ENCODE peak calls at places on chromosomes 4 and X, in nine cellular contexts. N, U, L, K, P, Q, F, X and I are unnamed samples.

GRCh38 chr4:71992571-71992970 is 39.2 kb upstream of the NPFFR2 start:
- DNase-seq in F (no peak), U (no peak), P (no peak), L (no peak), Q (no peak), K (no peak), N (no peak), X (peak; percentile 26), I (peak; percentile 10)

GRCh38 chr4:8200302-8200975 is 1.3 kb downstream of the SH3TC1 start:
- DNase-seq in Q (no peak), P (peak; percentile 81), F (no peak), K (peak; percentile 67), L (peak; percentile 68), X (peak; percentile 70), U (no peak), N (no peak), I (peak; percentile 61)

GRCh38 chrX:40573763-40574162 is 7.0 kb upstream of the ATP6AP2 start:
- DNase-seq in P (peak; percentile 45), L (no peak), X (peak; percentile 14), N (peak; percentile 4), F (peak; percentile 34), K (no peak), U (peak; percentile 12), Q (no peak), I (peak; percentile 36)

GRCh38 chr4:146638801-146639351 is at the start of gene POU4F2:
- DNase-seq in Q (no peak), F (peak; percentile 5), U (peak; percentile 19), N (no peak), K (no peak), X (no peak), L (no peak), P (no peak), I (peak; percentile 17)

GRCh38 chr4:184934184-184934583 is 84.1 kb upstream of the HELT start:
- DNase-seq in K (no peak), F (no peak), L (no peak), N (no peak), U (no peak), X (no peak), P (no peak), Q (no peak), I (no peak)

GRCh38 chr4:134865675-134866074 is 664.1 kb upstream of the PABPC4L start:
- DNase-seq in Q (no peak), F (no peak), X (no peak), P (no peak), L (no peak), N (no peak), U (no peak), K (no peak), I (no peak)

GRCh38 chr4:39046243-39046642 is 14.0 kb upstream of the TMEM156 start:
- DNase-seq in K (no peak), N (peak; percentile 62), P (no peak), L (no peak), U (no peak), X (peak; percentile 66), Q (no peak), F (peak; percentile 44), I (peak; percentile 94)

GRCh38 chr4:137825505-137825904 is 293.2 kb upstream of the PCDH18 start:
- DNase-seq in F (no peak), L (no peak), N (no peak), X (no peak), K (no peak), Q (no peak), U (no peak), P (no peak), I (no peak)

GRCh38 chr4:10048931-10049655 is 27.8 kb upstream of the SLC2A9 start:
- DNase-seq in K (no peak), F (no peak), N (no peak), Q (no peak), L (no peak), X (peak; percentile 49), P (no peak), U (no peak), I (peak; percentile 71)

GRCh38 chrX:150845091-150845490 is 53.4 kb downstream of the CD99L2 start:
- DNase-seq in L (no peak), U (no peak), X (no peak), F (no peak), N (no peak), K (no peak), P (no peak), Q (no peak), I (peak; percentile 24)

GRCh38 chrX:97806238-97806637 is 922.5 kb downstream of the RPA4 start:
- DNase-seq in L (no peak), N (no peak), K (no peak), U (no peak), X (no peak), P (no peak), F (peak; percentile 62), Q (no peak), I (peak; percentile 0)

GRCh38 chr4:185424905-185425599 is 712 bp downstream of the UFSP2 start:
- DNase-seq in U (no peak), F (no peak), K (no peak), N (no peak), L (no peak), X (peak; percentile 10), P (peak; percentile 26), Q (no peak), I (no peak)

GRCh38 chr4:173167793-173168395 is 717 bp upstream of the GALNT7 start:
- DNase-seq in U (no peak), L (no peak), F (peak; percentile 45), P (peak; percentile 66), X (no peak), Q (peak; percentile 9), N (peak; percentile 81), K (peak; percentile 54), I (peak; percentile 40)

GRCh38 chr4:7708981-7709380 is 230.7 kb downstream of the AFAP1 start:
- DNase-seq in X (no peak), U (no peak), L (no peak), P (no peak), Q (no peak), K (no peak), F (peak; percentile 52), N (no peak), I (no peak)

GRCh38 chr4:664713-665231 is 9.3 kb downstream of the ATP5ME start:
- DNase-seq in Q (no peak), F (no peak), L (no peak), N (no peak), U (no peak), P (no peak), X (no peak), K (no peak), I (no peak)

GRCh38 chr4:138223191-138223910 is 18.8 kb downstream of the SLC7A11 start:
- DNase-seq in X (no peak), L (no peak), U (no peak), N (no peak), K (no peak), Q (no peak), F (no peak), P (peak; percentile 71), I (no peak)

GRCh38 chrX:19156223-19156622 is 34.0 kb upstream of the ADGRG2 start:
- DNase-seq in F (no peak), P (no peak), Q (no peak), X (peak; percentile 10), N (no peak), L (no peak), K (no peak), U (no peak), I (peak; percentile 32)